ENCODE peak calls at places on chromosomes 4 and X, in six cellular contexts. I is tibial nerve, L is mesendoderm, M is BE2C, S is HCT116, B is HAP-1. T is an unnamed sample.
A peak's percentile ranks its signal among the peaks of the same experiment; 100 is the strongest.

GRCh38 chrX:123803331-123803983 is 56.4 kb upstream of the XIAP start:
- DNase-seq in I (peak; percentile 15), L (peak; percentile 95), M (peak; percentile 43), S (peak; percentile 79), B (no peak), T (peak; percentile 20)

GRCh38 chr4:72896515-72896914 is 173.0 kb downstream of the COX18 start:
- DNase-seq in I (peak; percentile 48), L (peak; percentile 83), M (no peak), S (no peak), B (no peak), T (no peak)

GRCh38 chrX:8364369-8365141 is 100.1 kb upstream of the VCX3B start:
- DNase-seq in I (no peak), L (peak; percentile 71), M (peak; percentile 38), S (no peak), B (peak; percentile 7), T (no peak)

GRCh38 chr4:106763044-106763443 is 273.1 kb downstream of the DKK2 start:
- DNase-seq in I (no peak), L (peak; percentile 20), M (no peak), S (no peak), B (no peak), T (no peak)

GRCh38 chr4:86117781-86118302 is 242.0 kb downstream of the MAPK10 start:
- DNase-seq in I (no peak), L (no peak), M (peak; percentile 16), S (no peak), B (no peak), T (no peak)

GRCh38 chrX:21528076-21528475 is 130.1 kb downstream of the KLHL34 start:
- DNase-seq in I (no peak), L (no peak), M (no peak), S (no peak), B (no peak), T (no peak)

GRCh38 chr4:86014599-86014998 is 345.3 kb downstream of the MAPK10 start:
- DNase-seq in I (no peak), L (peak; percentile 91), M (no peak), S (no peak), B (no peak), T (no peak)

GRCh38 chrX:80876877-80877276 is 67.2 kb upstream of the BRWD3 start:
- DNase-seq in I (no peak), L (peak; percentile 26), M (no peak), S (peak; percentile 13), B (no peak), T (no peak)

GRCh38 chr4:116480486-116480990 is 604.8 kb downstream of the TRAM1L1 start:
- DNase-seq in I (no peak), L (peak; percentile 2), M (no peak), S (no peak), B (peak; percentile 74), T (no peak)

GRCh38 chr4:6474053-6474568 is 1.7 kb upstream of the PPP2R2C start:
- DNase-seq in I (no peak), L (peak; percentile 69), M (peak; percentile 33), S (no peak), B (peak; percentile 48), T (no peak)

GRCh38 chr4:10091531-10092181 is 24.9 kb downstream of the WDR1 start:
- DNase-seq in I (no peak), L (no peak), M (no peak), S (no peak), B (no peak), T (no peak)

GRCh38 chr4:76002176-76002575 is 5.1 kb downstream of the CXCL9 start:
- DNase-seq in I (peak; percentile 16), L (no peak), M (no peak), S (no peak), B (no peak), T (no peak)

GRCh38 chr4:37839426-37839825 is 12.9 kb downstream of the PGM2 start:
- DNase-seq in I (no peak), L (no peak), M (no peak), S (no peak), B (no peak), T (no peak)

DNA sequence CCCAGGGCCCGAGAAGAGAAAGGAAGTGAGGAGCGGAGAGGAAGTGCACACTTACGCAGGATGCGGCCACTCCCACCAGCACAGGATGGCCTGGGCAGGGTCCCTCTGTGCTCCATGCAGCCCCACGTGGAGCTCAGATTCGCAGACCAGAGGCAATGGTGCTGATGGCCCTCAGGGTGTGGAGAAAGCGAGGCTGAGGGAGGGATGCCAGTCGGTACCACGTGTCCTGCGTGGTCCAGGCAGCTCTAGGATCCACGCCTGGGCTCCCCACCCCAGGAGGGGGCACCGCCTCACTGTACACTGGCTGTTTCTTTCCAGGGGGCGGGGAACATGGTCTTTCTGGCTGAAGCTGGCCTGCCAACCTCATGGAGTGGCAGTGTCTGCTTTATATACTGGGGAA is 241.8 kb downstream of the AFAP1 start:
- DNase-seq in I (no peak), L (no peak), M (no peak), S (no peak), B (no peak), T (no peak)
- H3K4me1 ChIP-seq in I (no peaks in the 10 kb centered on the region), L (no peaks in the 10 kb centered on the region), M (no peaks in the 10 kb centered on the region), S (peaks cover 13% of the 10 kb centered on the region), B (no peaks in the 10 kb centered on the region), T (no peaks in the 10 kb centered on the region)

GRCh38 chr4:8040607-8041006 is 100.9 kb upstream of the AFAP1 start:
- DNase-seq in I (no peak), L (no peak), M (no peak), S (no peak), B (no peak), T (no peak)
- H3K4me1 ChIP-seq in I (no peaks in the 10 kb centered on the region), L (no peaks in the 10 kb centered on the region), M (peaks cover 12% of the 10 kb centered on the region), S (no peaks in the 10 kb centered on the region), B (no peaks in the 10 kb centered on the region), T (no peaks in the 10 kb centered on the region)

GRCh38 chr4:94532016-94532789 is 80.5 kb downstream of the PDLIM5 start:
- DNase-seq in I (no peak), L (no peak), M (no peak), S (peak; percentile 68), B (no peak), T (no peak)
- H3K4me1 ChIP-seq in I (peaks cover under 1% of the 10 kb centered on the region), L (peaks cover 5% of the 10 kb centered on the region), M (peaks cover 12% of the 10 kb centered on the region), S (peaks cover 52% of the 10 kb centered on the region), B (peaks cover 42% of the 10 kb centered on the region), T (peaks cover 68% of the 10 kb centered on the region)

DNA sequence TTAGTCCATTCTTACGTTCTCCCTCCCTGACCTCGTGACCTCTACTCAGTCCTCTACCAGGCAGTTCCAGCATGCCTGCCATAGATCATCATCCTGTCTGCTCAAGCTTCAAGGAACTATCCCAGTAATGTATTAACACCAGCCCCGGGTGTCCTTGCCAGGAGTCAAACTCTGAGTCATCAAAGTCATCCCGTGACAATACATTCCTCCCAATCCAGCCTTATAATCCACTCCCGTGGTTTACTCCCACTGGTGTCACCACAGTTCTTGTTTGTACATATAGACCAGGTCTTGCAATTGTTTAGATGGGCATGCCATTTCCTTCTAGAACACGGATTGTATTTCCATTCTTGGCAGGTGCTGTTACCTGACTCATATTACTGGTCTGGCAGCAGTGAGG is 68.7 kb upstream of the TAB3 start:
- DNase-seq in I (no peak), L (peak; percentile 61), M (no peak), S (no peak), B (no peak), T (no peak)
- H3K4me1 ChIP-seq in I (no peaks in the 10 kb centered on the region), L (no peaks in the 10 kb centered on the region), M (no peaks in the 10 kb centered on the region), S (peaks cover 6% of the 10 kb centered on the region), B (no peaks in the 10 kb centered on the region), T (no peaks in the 10 kb centered on the region)

GRCh38 chrX:136626237-136626636 is 21.7 kb upstream of the CD40LG start:
- DNase-seq in I (no peak), L (no peak), M (no peak), S (no peak), B (no peak), T (no peak)
- H3K4me1 ChIP-seq in I (no peaks in the 10 kb centered on the region), L (no peaks in the 10 kb centered on the region), M (no peaks in the 10 kb centered on the region), S (no peaks in the 10 kb centered on the region), B (no peaks in the 10 kb centered on the region), T (no peaks in the 10 kb centered on the region)

GRCh38 chr4:77009511-77010120 is 60.1 kb downstream of the SEPTIN11 start:
- DNase-seq in I (no peak), L (no peak), M (no peak), S (no peak), B (no peak), T (no peak)

GRCh38 chr4:77010841-77011354 is 61.3 kb downstream of the SEPTIN11 start:
- DNase-seq in I (no peak), L (no peak), M (no peak), S (no peak), B (no peak), T (no peak)

GRCh38 chr4:77015390-77015789 is 60.4 kb downstream of the CCNI start:
- DNase-seq in I (no peak), L (peak; percentile 82), M (no peak), S (no peak), B (no peak), T (no peak)

GRCh38 chr4:77012726-77013125 is 63.1 kb downstream of the CCNI start:
- DNase-seq in I (no peak), L (peak; percentile 89), M (no peak), S (no peak), B (no peak), T (no peak)

GRCh38 chr4:77014256-77014655 is 61.5 kb downstream of the CCNI start:
- DNase-seq in I (no peak), L (no peak), M (no peak), S (no peak), B (no peak), T (no peak)
- H3K4me1 ChIP-seq in I (no peaks in the 10 kb centered on the region), L (peaks cover 26% of the 10 kb centered on the region), M (no peaks in the 10 kb centered on the region), S (no peaks in the 10 kb centered on the region), B (no peaks in the 10 kb centered on the region), T (no peaks in the 10 kb centered on the region)